ENCODE peak calls at places on chromosomes 4 and X, in five cellular contexts. X is suprapubic skin, N is spleen, F is GM12892, B is HepG2. U is an unnamed sample.

GRCh38 chr4:20512980-20513379 is 187.3 kb upstream of the PACRGL start:
- DNase-seq in B (no peak), N (no peak), X (no peak), F (no peak), U (no peak)

GRCh38 chrX:55710701-55711100 is 6.8 kb upstream of the RRAGB start:
- DNase-seq in B (no peak), N (no peak), X (no peak), F (no peak), U (no peak)

GRCh38 chrX:143536176-143536575 is 18.9 kb upstream of the SPANXN3 start:
- DNase-seq in X (no peak), N (no peak), F (no peak), B (no peak), U (no peak)

GRCh38 chrX:3468031-3468430 is 121.6 kb upstream of the MXRA5 start:
- DNase-seq in B (no peak), X (no peak), F (no peak), N (no peak), U (no peak)

GRCh38 chr4:61714387-61714890 is 514.3 kb downstream of the ADGRL3 start:
- DNase-seq in F (no peak), N (no peak), X (no peak), B (no peak), U (no peak)

GRCh38 chrX:74804574-74804973 is 120.7 kb downstream of the NEXMIF start:
- DNase-seq in F (no peak), X (no peak), B (no peak), N (no peak), U (no peak)

GRCh38 chr4:137394000-137394399 is 138.3 kb downstream of the PCDH18 start:
- DNase-seq in N (no peak), F (no peak), B (no peak), X (no peak), U (no peak)

GRCh38 chrX:12779534-12779933 is 11.7 kb upstream of the PRPS2 start:
- DNase-seq in N (no peak), X (no peak), B (peak), F (no peak), U (no peak)

GRCh38 chrX:17405225-17405969 is 30.4 kb downstream of the NHS start:
- DNase-seq in N (no peak), F (no peak), B (peak), X (no peak), U (no peak)

GRCh38 chr4:39495446-39496208 is 31.6 kb downstream of the UGDH start:
- DNase-seq in F (no peak), X (no peak), B (no peak), N (no peak), U (no peak)

GRCh38 chrX:77442728-77443127 is 4.5 kb upstream of the FGF16 start:
- DNase-seq in N (no peak), F (no peak), X (no peak), B (peak), U (no peak)

GRCh38 chr4:112753333-112753732 is 116.4 kb downstream of the LARP7 start:
- DNase-seq in X (no peak), F (no peak), B (no peak), N (no peak), U (no peak)

GRCh38 chr4:173214661-173215060 is 46.0 kb downstream of the GALNT7 start:
- DNase-seq in F (no peak), B (no peak), X (no peak), N (no peak), U (no peak)

GRCh38 chr4:108247511-108248088 is 78.9 kb upstream of the LEF1 start:
- DNase-seq in X (no peak), B (no peak), N (no peak), F (no peak), U (no peak)

GRCh38 chr4:172953896-172954568 is 214.6 kb upstream of the GALNT7 start:
- DNase-seq in N (no peak), X (no peak), F (no peak), B (no peak), U (no peak)

GRCh38 chr4:173536808-173537429 is 6.9 kb upstream of the HAND2 start:
- DNase-seq in F (no peak), N (no peak), B (peak), X (no peak), U (no peak)

GRCh38 chrX:102832661-102833060 is 104.4 kb upstream of the RAB40AL start:
- DNase-seq in B (no peak), N (no peak), X (no peak), F (no peak), U (no peak)

GRCh38 chrX:70592091-70592490 is 147.5 kb downstream of the DLG3 start:
- DNase-seq in B (no peak), N (no peak), X (no peak), F (no peak), U (no peak)

GRCh38 chrX:54157561-54157960 is 25.5 kb downstream of the FAM120C start:
- DNase-seq in N (no peak), B (no peak), X (no peak), F (no peak), U (no peak)

GRCh38 chr4:184286346-184286745 is 68.7 kb upstream of the ENPP6 start:
- DNase-seq in B (no peak), X (no peak), N (no peak), F (no peak), U (no peak)

GRCh38 chrX:38973327-38973726 is 172.1 kb downstream of the MID1IP1 start:
- DNase-seq in X (no peak), F (no peak), B (no peak), N (no peak), U (no peak)

GRCh38 chr4:18342847-18343246 is 321.3 kb upstream of the LCORL start:
- DNase-seq in N (peak), B (no peak), F (no peak), X (no peak), U (no peak)

GRCh38 chr4:71456841-71457240 is 118.0 kb downstream of the SLC4A4 start:
- DNase-seq in B (peak), X (no peak), N (no peak), F (no peak), U (no peak)

GRCh38 chr4:98658287-98659105 is at the start of gene TSPAN5:
- DNase-seq in B (peak), N (peak), F (peak), X (peak), U (peak)

GRCh38 chr4:89137695-89138094 is 26.4 kb downstream of the TIGD2 start:
- DNase-seq in X (no peak), F (no peak), N (no peak), B (no peak), U (peak)

GRCh38 chrX:65985922-65986588 is 53.8 kb downstream of the VSIG4 start:
- DNase-seq in F (no peak), N (peak), B (peak), X (no peak), U (no peak)

GRCh38 chr4:114400531-114400930 is 198.1 kb upstream of the UGT8 start:
- DNase-seq in F (no peak), X (no peak), N (no peak), B (no peak), U (no peak)

GRCh38 chr4:173498771-173499170 is 31.3 kb downstream of the HAND2 start:
- DNase-seq in F (no peak), N (no peak), X (no peak), B (no peak), U (no peak)

GRCh38 chr4:107253579-107254068 is 217.5 kb upstream of the DKK2 start:
- DNase-seq in B (no peak), N (no peak), F (no peak), X (no peak), U (no peak)

GRCh38 chr4:148780426-148781005 is 338.3 kb upstream of the NR3C2 start:
- DNase-seq in F (no peak), N (no peak), X (no peak), B (no peak), U (no peak)

GRCh38 chrX:134821370-134821769 is 163.1 kb upstream of the PLAC1 start:
- DNase-seq in F (no peak), N (no peak), X (no peak), B (no peak), U (no peak)

GRCh38 chr4:13833171-13833804 is 205.8 kb upstream of the BOD1L1 start:
- DNase-seq in X (no peak), F (no peak), N (no peak), B (no peak), U (no peak)

GRCh38 chr4:139950568-139950967 is 203.4 kb downstream of the MAML3 start:
- DNase-seq in N (no peak), B (no peak), F (peak), X (no peak), U (peak)

GRCh38 chr4:22496165-22496813 is 19.6 kb downstream of the ADGRA3 start:
- DNase-seq in F (no peak), X (no peak), N (no peak), B (no peak), U (no peak)

GRCh38 chr4:19514276-19515070 is 737.2 kb upstream of the SLIT2 start:
- DNase-seq in B (no peak), N (no peak), X (no peak), F (no peak), U (no peak)

GRCh38 chr4:144905286-144905685 is 192.7 kb downstream of the ANAPC10 start:
- DNase-seq in B (no peak), N (no peak), F (no peak), X (no peak), U (no peak)

GRCh38 chrX:46653482-46653881 is 79.9 kb downstream of the CHST7 start:
- DNase-seq in B (peak), F (no peak), N (no peak), X (no peak), U (no peak)

GRCh38 chr4:163693776-163694175 is 199.3 kb downstream of the TMA16 start:
- DNase-seq in B (no peak), F (no peak), X (no peak), N (no peak), U (no peak)

GRCh38 chr4:154559931-154560801 is 2.6 kb upstream of the FGB start:
- DNase-seq in X (no peak), N (no peak), F (no peak), B (peak), U (no peak)

GRCh38 chr4:2036327-2036726 is 22.8 kb upstream of the NAT8L start:
- DNase-seq in N (no peak), X (no peak), F (no peak), B (no peak), U (no peak)
- TF ChIP-seq POLR2AphosphoS5 in N (no peak), X (no peak), F (no peak), B (no peak), U (no peak)

GRCh38 chr4:15002659-15003440 is 569 bp downstream of the CPEB2 start:
- DNase-seq in F (peak), X (peak), N (peak), B (peak), U (peak)
- TF ChIP-seq POLR2AphosphoS5 in F (no peak), X (no peak), N (peak), B (no peak), U (no peak)

DNA sequence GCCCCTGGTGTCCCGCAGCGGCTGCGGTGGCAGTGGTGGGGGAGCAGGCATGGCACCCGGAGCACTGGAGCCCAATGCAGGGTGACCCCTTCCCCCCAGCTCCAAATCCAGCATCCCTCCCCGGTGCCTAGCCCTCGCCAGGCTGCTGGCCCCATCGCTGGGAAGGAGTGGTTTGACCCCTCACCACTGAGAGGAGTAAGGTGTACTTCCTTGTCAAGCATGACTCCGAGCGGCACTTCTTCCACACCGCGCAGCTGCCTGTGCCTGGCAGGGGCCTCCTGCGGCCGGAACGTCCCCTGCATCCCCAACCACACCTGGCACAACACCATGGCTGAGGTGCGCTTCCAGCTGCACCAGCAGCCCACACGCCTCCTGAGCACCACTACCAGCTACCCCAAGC is 27.0 kb downstream of the LRPAP1 start:
- DNase-seq in B (no peak), F (no peak), X (no peak), N (no peak), U (peak)
- TF ChIP-seq POLR2AphosphoS5 in B (no peak), F (no peak), X (no peak), N (no peak), U (no peak)

GRCh38 chr4:169044723-169045447 is 34.8 kb upstream of the CBR4 start:
- DNase-seq in F (no peak), X (no peak), N (no peak), B (no peak), U (no peak)

GRCh38 chr4:169045862-169046584 is 36.0 kb upstream of the CBR4 start:
- DNase-seq in F (no peak), N (no peak), B (no peak), X (no peak), U (peak)

GRCh38 chr4:169050308-169050707 is 40.3 kb upstream of the CBR4 start:
- DNase-seq in X (no peak), N (no peak), B (no peak), F (no peak), U (no peak)

GRCh38 chr4:169048867-169049266 is 38.8 kb upstream of the CBR4 start:
- DNase-seq in B (no peak), X (no peak), N (no peak), F (no peak), U (no peak)

DNA sequence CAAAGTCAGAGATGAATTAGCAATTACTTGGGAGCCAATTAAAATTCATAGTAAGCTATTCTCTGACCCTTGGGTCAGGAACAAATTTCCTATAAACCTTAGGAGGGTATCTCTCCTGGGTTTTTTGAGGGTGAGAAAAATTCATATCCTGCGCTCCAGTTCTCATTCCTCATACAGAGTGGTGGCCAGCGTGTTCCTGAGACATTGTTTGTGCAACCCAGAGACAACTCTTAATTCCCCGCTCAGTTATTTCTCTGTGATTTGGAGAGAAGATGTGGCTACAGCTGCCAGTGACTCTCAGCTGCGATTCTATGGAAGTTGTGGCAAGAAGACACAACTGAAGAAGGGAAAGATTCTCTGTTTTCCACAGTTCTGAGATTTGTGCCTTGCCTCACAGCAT is 37.9 kb upstream of the CBR4 start:
- DNase-seq in N (no peak), F (no peak), X (no peak), B (no peak), U (no peak)
- TF ChIP-seq POLR2AphosphoS5 in N (no peak), F (no peak), X (no peak), B (no peak), U (no peak)

GRCh38 chrX:15416133-15416993 is 32.1 kb upstream of the VEGFD start:
- DNase-seq in F (no peak), N (no peak), B (no peak), X (no peak), U (no peak)

GRCh38 chrX:15405846-15406245 is 21.6 kb upstream of the VEGFD start:
- DNase-seq in N (no peak), F (no peak), X (no peak), B (no peak), U (no peak)

GRCh38 chrX:15404712-15405111 is 20.5 kb upstream of the VEGFD start:
- DNase-seq in B (no peak), F (no peak), X (no peak), N (no peak), U (no peak)

GRCh38 chrX:15413101-15413500 is 28.9 kb upstream of the VEGFD start:
- DNase-seq in N (no peak), X (no peak), B (no peak), F (no peak), U (no peak)

GRCh38 chrX:15410430-15410829 is 26.2 kb upstream of the VEGFD start:
- DNase-seq in F (no peak), N (no peak), B (no peak), X (no peak), U (no peak)
- TF ChIP-seq POLR2AphosphoS5 in F (no peak), N (no peak), B (no peak), X (no peak), U (no peak)

GRCh38 chr4:10163296-10163695 is 46.7 kb upstream of the WDR1 start:
- DNase-seq in B (no peak), N (no peak), X (no peak), F (no peak), U (no peak)
- TF ChIP-seq POLR2AphosphoS5 in B (no peak), N (no peak), X (no peak), F (no peak), U (no peak)

GRCh38 chr4:6658635-6659075 is 18.2 kb downstream of the MRFAP1 start:
- DNase-seq in N (peak), B (no peak), F (no peak), X (peak), U (peak)
- TF ChIP-seq POLR2AphosphoS5 in N (no peak), B (no peak), F (no peak), X (no peak), U (no peak)

GRCh38 chr4:153247116-153247490 is 42.9 kb downstream of the TRIM2 start:
- DNase-seq in F (no peak), B (no peak), N (no peak), X (no peak), U (no peak)

GRCh38 chr4:153246446-153247115 is 42.3 kb downstream of the TRIM2 start:
- DNase-seq in F (no peak), B (peak), N (no peak), X (no peak), U (no peak)

GRCh38 chr4:153248641-153249198 is 44.5 kb downstream of the TRIM2 start:
- DNase-seq in N (peak), B (no peak), F (no peak), X (no peak), U (no peak)

GRCh38 chr4:153252122-153252521 is 47.9 kb downstream of the TRIM2 start:
- DNase-seq in N (no peak), X (no peak), B (no peak), F (no peak), U (no peak)

GRCh38 chr4:153249199-153250154 is 45.2 kb downstream of the TRIM2 start:
- DNase-seq in F (peak), N (peak), X (peak), B (peak), U (peak)
- TF ChIP-seq POLR2AphosphoS5 in F (no peak), N (peak), X (no peak), B (no peak), U (no peak)

GRCh38 chrX:110003167-110004156 is 548 bp downstream of the TMEM164 start:
- DNase-seq in X (no peak), F (peak), B (no peak), N (peak), U (peak)

GRCh38 chrX:110000854-110001701 is 1.8 kb upstream of the TMEM164 start:
- DNase-seq in B (no peak), X (no peak), N (no peak), F (no peak), U (no peak)

GRCh38 chrX:110001702-110002299 is 1.1 kb upstream of the TMEM164 start:
- DNase-seq in X (no peak), F (no peak), N (no peak), B (no peak), U (no peak)

GRCh38 chrX:110004210-110004609 is 1.3 kb downstream of the TMEM164 start:
- DNase-seq in F (no peak), B (peak), N (peak), X (no peak), U (peak)

DNA sequence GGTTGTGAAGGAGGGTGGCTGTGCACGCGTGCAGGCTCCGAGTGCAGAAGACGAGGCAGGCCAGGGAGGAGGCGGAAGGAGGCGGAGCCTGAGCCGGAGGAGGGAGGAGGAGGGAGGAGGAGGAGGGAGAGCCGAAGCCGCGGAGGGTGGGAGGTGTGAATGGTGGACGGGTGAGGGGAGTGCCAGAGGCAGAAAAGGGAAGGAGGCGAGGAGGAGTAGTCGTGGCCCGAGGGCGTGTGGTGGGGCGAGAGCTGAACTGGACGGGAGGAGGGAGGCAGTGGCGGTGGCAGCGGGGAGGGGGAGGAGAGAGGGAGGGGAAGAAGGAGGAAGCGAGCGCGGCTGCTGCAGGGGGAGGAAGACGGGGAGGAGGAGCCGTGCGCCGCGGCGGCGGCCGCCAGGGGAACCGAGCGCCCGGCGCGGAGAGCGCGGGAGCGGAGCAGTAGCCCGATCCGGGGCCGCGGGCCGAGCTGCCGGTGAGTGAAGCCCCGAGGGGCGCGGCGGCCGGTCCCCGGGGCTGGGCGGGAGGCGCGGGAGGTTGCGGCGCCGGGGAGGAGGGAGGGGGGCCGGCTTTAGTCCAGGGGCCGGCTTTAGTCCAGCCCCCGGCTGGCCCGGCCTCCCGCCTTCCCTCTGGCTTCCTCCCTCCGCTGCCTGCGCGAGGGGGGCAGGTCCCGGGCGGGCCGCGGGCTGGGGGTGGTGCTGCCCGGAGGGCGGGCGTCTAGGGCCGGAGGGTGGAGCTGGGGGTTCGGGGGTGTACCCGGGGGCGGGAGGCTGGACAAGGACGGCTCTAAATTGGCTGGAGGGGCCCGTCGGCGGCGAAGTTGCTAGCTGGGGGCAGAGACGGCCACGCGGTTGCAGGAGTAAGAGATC is at the start of gene TMEM164:
- DNase-seq in N (peak), X (peak), B (peak), F (peak), U (peak)
- TF ChIP-seq POLR2AphosphoS5 in N (peak), X (no peak), B (no peak), F (peak), U (no peak)

U was measured in upper lobe of left lung.